ENCODE peak calls at places on chromosomes 7 and 10, in six cellular contexts. H, D, C, U, B and E are unnamed samples.

GRCh38 chr10:117509573-117509972 is 33.0 kb upstream of the EMX2 start:
- DNase-seq in H (no peak), D (no peak), C (no peak), U (peak; percentile 50), B (peak; percentile 49), E (no peak)

GRCh38 chr10:15262036-15262713 is 93.7 kb upstream of the NMT2 start:
- DNase-seq in H (no peak), D (no peak), C (no peak), U (no peak), B (no peak), E (no peak)

GRCh38 chr7:18399624-18400235 is 95.8 kb upstream of the HDAC9 start:
- DNase-seq in H (no peak), D (peak; percentile 25), C (no peak), U (no peak), B (no peak), E (no peak)

GRCh38 chr7:75996476-75996875 is 2.1 kb upstream of the TMEM120A start:
- DNase-seq in H (no peak), D (no peak), C (no peak), U (no peak), B (no peak), E (no peak)

GRCh38 chr10:12500406-12501303 is 151.3 kb downstream of the CAMK1D start:
- DNase-seq in H (no peak), D (no peak), C (no peak), U (peak; percentile 63), B (peak; percentile 62), E (peak; percentile 23)

GRCh38 chr7:152760384-152761115 is 998 bp downstream of the ACTR3B start:
- DNase-seq in H (no peak), D (no peak), C (no peak), U (no peak), B (no peak), E (no peak)

GRCh38 chr10:88466786-88467185 is 116.3 kb downstream of the RNLS start:
- DNase-seq in H (no peak), D (no peak), C (no peak), U (no peak), B (no peak), E (no peak)

GRCh38 chr10:70604106-70604505 is 1.6 kb upstream of the PRF1 start:
- DNase-seq in H (no peak), D (no peak), C (no peak), U (no peak), B (no peak), E (no peak)

GRCh38 chr10:32982293-32982709 is 24.3 kb upstream of the ITGB1 start:
- DNase-seq in H (no peak), D (no peak), C (no peak), U (no peak), B (no peak), E (no peak)

GRCh38 chr10:112435013-112435619 is 11.6 kb downstream of the ZDHHC6 start:
- DNase-seq in H (no peak), D (no peak), C (no peak), U (no peak), B (no peak), E (no peak)

GRCh38 chr10:6114758-6115410 is 26.1 kb downstream of the RBM17 start:
- DNase-seq in H (no peak), D (no peak), C (no peak), U (no peak), B (no peak), E (no peak)

GRCh38 chr10:75469018-75469616 is 37.7 kb downstream of the LRMDA start:
- DNase-seq in H (no peak), D (peak; percentile 76), C (no peak), U (peak; percentile 77), B (no peak), E (no peak)

GRCh38 chr10:47370015-47370767 is 13.9 kb downstream of the ZNF488 start:
- DNase-seq in H (no peak), D (no peak), C (no peak), U (peak; percentile 47), B (peak; percentile 62), E (peak; percentile 13)

GRCh38 chr10:78846770-78847169 is 222.0 kb upstream of the ZMIZ1 start:
- DNase-seq in H (no peak), D (no peak), C (no peak), U (no peak), B (peak; percentile 74), E (no peak)

GRCh38 chr10:69742928-69743602 is 58.6 kb upstream of the COL13A1 start:
- DNase-seq in H (no peak), D (peak; percentile 47), C (no peak), U (no peak), B (no peak), E (no peak)

GRCh38 chr7:82729172-82730030 is 285.8 kb upstream of the CACNA2D1 start:
- DNase-seq in H (no peak), D (no peak), C (no peak), U (no peak), B (no peak), E (no peak)

GRCh38 chr10:18429335-18429734 is 222.1 kb downstream of the NSUN6 start:
- DNase-seq in H (no peak), D (no peak), C (no peak), U (no peak), B (no peak), E (no peak)

GRCh38 chr7:73345538-73345937 is 17.6 kb downstream of the FKBP6 start:
- DNase-seq in H (no peak), D (no peak), C (no peak), U (no peak), B (no peak), E (no peak)

GRCh38 chr10:86344714-86345161 is 21.9 kb downstream of the GRID1 start:
- DNase-seq in H (no peak), D (peak; percentile 55), C (no peak), U (no peak), B (no peak), E (no peak)

GRCh38 chr10:71516890-71517289 is 120.2 kb downstream of the CDH23 start:
- DNase-seq in H (no peak), D (no peak), C (no peak), U (no peak), B (no peak), E (no peak)

GRCh38 chr7:50507898-50508470 is 57.2 kb downstream of the DDC start:
- DNase-seq in H (no peak), D (no peak), C (no peak), U (no peak), B (peak; percentile 85), E (no peak)

GRCh38 chr10:44980309-44981171 is 1.9 kb upstream of the DEPP1 start:
- DNase-seq in H (no peak), D (no peak), C (no peak), U (no peak), B (peak; percentile 78), E (no peak)

GRCh38 chr7:159211540-159212182 is 67.0 kb upstream of the VIPR2 start:
- DNase-seq in H (no peak), D (no peak), C (no peak), U (no peak), B (no peak), E (no peak)